ENCODE peak calls at places on chromosomes 4 and X, in six cellular contexts. G is stimulated activated CD4-positive, alpha-beta T cell treated with anti-CD3 and anti-CD28 coated beads, Interleukin-4, amount 100 ng/mL, for 48 hours; U is fibroblast of mammary gland; C is pancreas; T is SJSA1; A is neural progenitor cell. Z is an unnamed sample.

GRCh38 chrX:43741843-43742573 is 85.9 kb downstream of the MAOA start:
- DNase-seq in G (no peak), U (peak), C (no peak), T (no peak), A (no peak), Z (peak)

GRCh38 chr4:147289181-147289580 is 191.7 kb upstream of the EDNRA start:
- DNase-seq in G (no peak), U (peak), C (no peak), T (no peak), A (no peak), Z (no peak)

GRCh38 chrX:114650351-114650750 is 66.5 kb downstream of the HTR2C start:
- DNase-seq in G (no peak), U (peak), C (no peak), T (no peak), A (no peak), Z (no peak)

GRCh38 chr4:961651-962230 is 11.6 kb downstream of the DGKQ start:
- DNase-seq in G (no peak), U (no peak), C (no peak), T (no peak), A (no peak), Z (no peak)

GRCh38 chr4:8280158-8280875 is 10.8 kb downstream of the HTRA3 start:
- DNase-seq in G (no peak), U (no peak), C (no peak), T (no peak), A (no peak), Z (no peak)

GRCh38 chr4:69881173-69881773 is 21.3 kb upstream of the SULT1E1 start:
- DNase-seq in G (no peak), U (peak), C (peak), T (no peak), A (peak), Z (peak)

GRCh38 chr4:38332699-38333098 is 331.3 kb upstream of the KLF3 start:
- DNase-seq in G (no peak), U (no peak), C (no peak), T (no peak), A (no peak), Z (no peak)

GRCh38 chr4:537436-538264 is 38.4 kb downstream of the TMEM271 start:
- DNase-seq in G (no peak), U (no peak), C (no peak), T (no peak), A (no peak), Z (no peak)

GRCh38 chrX:94742772-94743171 is 1068.8 kb downstream of the FAM133A start:
- DNase-seq in G (no peak), U (no peak), C (no peak), T (no peak), A (no peak), Z (no peak)

GRCh38 chrX:71195959-71196727 is 26.9 kb upstream of the GJB1 start:
- DNase-seq in G (no peak), U (no peak), C (no peak), T (no peak), A (no peak), Z (no peak)

GRCh38 chr4:77852892-77853495 is 9.6 kb upstream of the MRPL1 start:
- DNase-seq in G (no peak), U (no peak), C (no peak), T (no peak), A (no peak), Z (no peak)

GRCh38 chrX:7170903-7171302 is 22.9 kb upstream of the PUDP start:
- DNase-seq in G (peak), U (peak), C (peak), T (no peak), A (no peak), Z (peak)

GRCh38 chr4:121951570-121952110 is at the start of gene TRPC3:
- DNase-seq in G (peak), U (no peak), C (no peak), T (peak), A (peak), Z (peak)

GRCh38 chrX:153492153-153492454 is 2.7 kb upstream of the BGN start:
- DNase-seq in G (no peak), U (no peak), C (no peak), T (no peak), A (no peak), Z (no peak)

GRCh38 chrX:4655743-4656142 is 942.3 kb upstream of the PRKX start:
- DNase-seq in G (no peak), U (no peak), C (peak), T (no peak), A (no peak), Z (no peak)

GRCh38 chr4:187618701-187619278 is 376.8 kb upstream of the ZFP42 start:
- DNase-seq in G (no peak), U (peak), C (no peak), T (peak), A (no peak), Z (peak)

GRCh38 chr4:4583606-4584005 is 41.8 kb upstream of the STX18 start:
- DNase-seq in G (no peak), U (no peak), C (no peak), T (no peak), A (no peak), Z (no peak)

GRCh38 chr4:150207871-150208270 is 129.6 kb downstream of the DCLK2 start:
- DNase-seq in G (no peak), U (no peak), C (no peak), T (no peak), A (peak), Z (no peak)

GRCh38 chr4:120071192-120071795 is 4.6 kb upstream of the MAD2L1 start:
- DNase-seq in G (no peak), U (peak), C (peak), T (peak), A (peak), Z (peak)

GRCh38 chr4:113952452-113953029 is 26.9 kb downstream of the ARSJ start:
- DNase-seq in G (no peak), U (peak), C (peak), T (peak), A (peak), Z (peak)

GRCh38 chr4:85557016-85557901 is 82.3 kb downstream of the ARHGAP24 start:
- DNase-seq in G (no peak), U (no peak), C (no peak), T (no peak), A (no peak), Z (no peak)

GRCh38 chr4:169372791-169373190 is 102.0 kb upstream of the SH3RF1 start:
- DNase-seq in G (no peak), U (no peak), C (no peak), T (no peak), A (no peak), Z (no peak)

GRCh38 chr4:39320381-39321115 is 45.6 kb downstream of the RFC1 start:
- DNase-seq in G (no peak), U (peak), C (no peak), T (peak), A (no peak), Z (peak)

GRCh38 chr4:180610317-180610716 is 1632.9 kb upstream of the TENM3 start:
- DNase-seq in G (no peak), U (no peak), C (no peak), T (no peak), A (no peak), Z (peak)

GRCh38 chr4:184400375-184400870 is 73.9 kb downstream of the IRF2 start:
- DNase-seq in G (no peak), U (peak), C (peak), T (peak), A (no peak), Z (peak)

GRCh38 chrX:37578045-37578444 is 6.6 kb downstream of the LANCL3 start:
- DNase-seq in G (no peak), U (peak), C (no peak), T (no peak), A (no peak), Z (peak)

GRCh38 chr4:81722229-81722900 is 250.7 kb upstream of the RASGEF1B start:
- DNase-seq in G (no peak), U (no peak), C (no peak), T (no peak), A (peak), Z (no peak)

GRCh38 chrX:145919400-145919799 is 101.8 kb downstream of the SLITRK2 start:
- DNase-seq in G (no peak), U (no peak), C (no peak), T (no peak), A (no peak), Z (no peak)

GRCh38 chrX:136745215-136746173 is 35.2 kb downstream of the ARHGEF6 start:
- DNase-seq in G (no peak), U (no peak), C (no peak), T (no peak), A (no peak), Z (peak)

GRCh38 chrX:21944136-21944615 is 3.7 kb downstream of the SMS start:
- DNase-seq in G (no peak), U (no peak), C (no peak), T (no peak), A (peak), Z (no peak)

GRCh38 chr4:160848901-160849735 is 1314.7 kb downstream of the FSTL5 start:
- DNase-seq in G (no peak), U (no peak), C (no peak), T (no peak), A (peak), Z (peak)

GRCh38 chrX:28979876-28980275 is 392.6 kb downstream of the IL1RAPL1 start:
- DNase-seq in G (no peak), U (no peak), C (no peak), T (no peak), A (no peak), Z (peak)

GRCh38 chr4:182655321-182655720 is 261.9 kb downstream of the DCTD start:
- DNase-seq in G (no peak), U (no peak), C (no peak), T (no peak), A (no peak), Z (no peak)

GRCh38 chrX:120486786-120487185 is 17.7 kb upstream of the LAMP2 start:
- DNase-seq in G (no peak), U (no peak), C (no peak), T (no peak), A (no peak), Z (no peak)

GRCh38 chrX:68503830-68504229 is 5.0 kb downstream of the YIPF6 start:
- DNase-seq in G (no peak), U (peak), C (no peak), T (no peak), A (no peak), Z (no peak)

Z was measured in fibroblast of lung.